ENCODE peak calls at places on chromosome 5, in four cellular contexts. N is kidney epithelial cell, E is cardiac fibroblast, L is AG04450. I is an unnamed sample.

GRCh38 chr5:150122158-150122510 is 33.5 kb downstream of the PDGFRB start:
- DNase-seq in N (no peak), L (no peak), E (no peak), I (no peak)

GRCh38 chr5:116090192-116090790 is 5.5 kb downstream of the COMMD10 start:
- DNase-seq in L (no peak), E (no peak), N (no peak), I (no peak)

GRCh38 chr5:5475967-5476366 is 53.5 kb downstream of the ICE1 start:
- DNase-seq in L (no peak), E (no peak), N (no peak), I (no peak)

GRCh38 chr5:65808818-65809217 is 86.8 kb downstream of the NLN start:
- DNase-seq in L (no peak), N (no peak), E (peak), I (no peak)

GRCh38 chr5:118592678-118593328 is 395.5 kb downstream of the DTWD2 start:
- DNase-seq in N (no peak), E (no peak), L (no peak), I (no peak)

GRCh38 chr5:149633671-149634350 is 52.5 kb downstream of the ARHGEF37 start:
- DNase-seq in L (peak), N (no peak), E (peak), I (no peak)

GRCh38 chr5:158594595-158595242 is 505.0 kb downstream of the EBF1 start:
- DNase-seq in N (no peak), E (no peak), L (no peak), I (no peak)

GRCh38 chr5:67375606-67376005 is 179.0 kb upstream of the CD180 start:
- DNase-seq in E (no peak), N (no peak), L (no peak), I (no peak)

GRCh38 chr5:143029293-143029692 is 259.1 kb downstream of the ARHGAP26 start:
- DNase-seq in L (no peak), N (no peak), E (no peak), I (no peak)

GRCh38 chr5:124287813-124288212 is 458.6 kb downstream of the ZNF608 start:
- DNase-seq in N (no peak), L (no peak), E (no peak), I (no peak)

GRCh38 chr5:39948867-39949468 is 524.2 kb upstream of the DAB2 start:
- DNase-seq in L (peak), E (peak), N (peak), I (no peak)

GRCh38 chr5:32522429-32523143 is 62.8 kb upstream of the SUB1 start:
- DNase-seq in E (peak), N (no peak), L (no peak), I (no peak)

DNA sequence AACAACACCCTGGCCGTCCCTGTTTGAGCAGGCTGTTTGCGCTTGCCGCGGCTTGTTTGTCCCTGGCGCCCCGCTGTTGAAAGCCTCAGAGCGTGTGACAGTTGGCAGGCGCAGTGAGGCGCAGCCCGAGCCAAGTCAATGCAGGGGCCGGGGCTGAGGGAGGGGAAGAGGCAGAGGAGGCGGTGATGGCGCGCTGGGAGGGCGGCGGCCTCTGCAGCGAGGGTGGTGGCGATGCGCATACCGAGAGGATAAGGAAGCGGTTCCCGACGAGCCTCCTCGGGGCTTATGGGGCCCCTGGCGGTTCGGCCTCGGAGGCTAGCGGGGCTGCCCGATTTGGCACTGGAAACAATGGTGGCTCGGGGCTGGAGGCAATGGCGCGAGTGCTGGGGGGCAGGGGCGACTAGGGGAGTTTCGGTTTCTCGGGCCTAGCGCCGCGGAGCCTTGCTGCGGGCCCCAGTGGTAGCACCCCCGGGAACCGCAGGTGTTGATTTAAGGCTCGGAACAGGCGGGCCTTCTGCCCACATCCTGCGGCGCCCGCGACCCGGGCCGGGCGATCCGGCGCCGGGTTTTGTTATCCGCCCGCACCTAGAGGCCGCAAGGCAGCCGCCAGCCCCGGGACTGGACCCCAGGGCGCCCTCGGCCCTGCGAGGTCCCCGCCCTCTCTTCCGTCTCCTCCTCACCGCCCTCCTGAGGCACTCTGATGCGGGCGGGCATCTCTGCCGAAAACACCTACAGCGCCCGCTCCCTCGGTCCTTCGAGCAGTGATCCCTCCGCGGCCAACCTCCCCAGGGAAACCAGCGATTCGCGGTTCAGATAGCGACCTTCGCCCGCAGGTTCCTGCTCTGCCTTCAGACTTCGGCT is 955 bp upstream of the LNPEP start:
- DNase-seq in N (peak), E (peak), L (peak), I (no peak)
- TF ChIP-seq CTCF in N (no peak), E (no peak), L (peak), I (no peak)

GRCh38 chr5:135307143-135307903 is 91.7 kb downstream of the MACROH2A1 start:
- DNase-seq in E (no peak), N (no peak), L (no peak), I (no peak)
- TF ChIP-seq CTCF in E (no peak), N (no peak), L (no peak), I (no peak)

GRCh38 chr5:79235578-79236363 is at the start of gene JMY:
- DNase-seq in N (no peak), E (peak), L (peak), I (peak)
- TF ChIP-seq CTCF in N (no peak), E (no peak), L (peak), I (no peak)

DNA sequence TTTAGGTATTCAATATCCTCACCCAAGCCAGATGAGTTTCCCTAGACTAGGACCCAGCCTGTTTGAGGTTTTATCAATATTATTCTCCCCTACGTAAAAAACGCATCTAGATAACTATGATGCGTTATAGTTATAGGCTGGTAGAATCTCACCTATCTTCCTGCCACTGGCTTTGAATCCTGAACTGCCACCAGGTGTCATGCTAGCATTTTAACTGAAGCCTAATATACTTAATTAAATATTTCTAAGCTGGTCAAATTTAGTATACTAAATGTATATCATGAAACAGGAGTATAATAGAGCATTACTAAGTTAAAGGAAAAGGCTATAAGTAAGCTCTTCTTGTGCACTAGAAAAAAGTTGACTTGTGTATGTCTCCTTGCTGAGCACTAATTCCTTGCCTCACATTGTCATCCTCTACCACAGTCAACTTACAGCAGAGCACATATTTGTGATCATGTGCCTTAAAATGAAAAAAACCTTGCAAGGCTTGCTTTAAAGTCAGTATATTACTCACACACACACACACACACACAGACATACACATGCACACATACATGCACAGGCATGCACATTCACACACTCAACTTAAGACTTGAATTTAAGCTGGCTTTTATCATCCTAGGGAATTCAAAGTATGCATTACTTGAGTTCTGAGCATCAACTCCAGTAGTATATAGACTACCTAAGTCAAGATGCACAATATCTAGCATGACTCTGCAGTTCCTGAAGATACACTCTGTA is 303.4 kb downstream of the ADGRV1 start:
- DNase-seq in L (no peak), N (no peak), E (peak), I (no peak)
- TF ChIP-seq CTCF in L (no peak), N (no peak), E (no peak), I (peak)

DNA sequence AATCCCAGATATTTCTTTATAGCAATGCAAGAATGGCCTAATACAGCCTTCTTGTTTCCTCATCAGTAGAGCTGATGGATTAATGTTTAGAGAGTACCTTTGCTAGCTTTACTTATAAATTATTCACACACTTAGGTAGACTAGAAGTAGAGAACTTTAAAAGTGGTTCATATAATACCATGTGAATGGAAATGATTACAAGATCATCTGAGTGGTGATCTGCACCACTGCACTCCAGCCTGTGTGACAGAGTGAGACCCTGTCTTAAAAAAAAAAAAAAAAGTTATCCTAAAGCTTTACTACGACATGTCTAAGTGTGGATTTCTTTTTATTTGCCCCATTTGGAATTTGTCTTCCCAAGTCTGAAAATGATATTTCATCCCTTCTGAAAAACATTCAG is 23.2 kb upstream of the LRRTM2 start:
- DNase-seq in E (no peak), N (no peak), L (no peak), I (no peak)
- TF ChIP-seq CTCF in E (no peak), N (no peak), L (no peak), I (no peak)

GRCh38 chr5:176534640-176535039 is 2.6 kb downstream of the RNF44 start:
- DNase-seq in L (no peak), N (no peak), E (no peak), I (no peak)

GRCh38 chr5:176533390-176533789 is 3.8 kb downstream of the RNF44 start:
- DNase-seq in E (no peak), N (no peak), L (no peak), I (no peak)

GRCh38 chr5:176532795-176533194 is 4.4 kb downstream of the RNF44 start:
- DNase-seq in E (no peak), N (no peak), L (no peak), I (no peak)

GRCh38 chr5:176535101-176535654 is 2.0 kb downstream of the RNF44 start:
- DNase-seq in E (no peak), L (no peak), N (no peak), I (no peak)

GRCh38 chr5:176533894-176534611 is 3.1 kb downstream of the RNF44 start:
- DNase-seq in E (peak), N (no peak), L (no peak), I (no peak)
- TF ChIP-seq CTCF in E (peak), N (no peak), L (peak), I (no peak)

GRCh38 chr5:44779167-44779566 is 29.6 kb upstream of the MRPS30 start:
- DNase-seq in E (no peak), L (no peak), N (no peak), I (no peak)

GRCh38 chr5:44770936-44771717 is 37.6 kb upstream of the MRPS30 start:
- DNase-seq in N (no peak), L (no peak), E (peak), I (no peak)

GRCh38 chr5:44774279-44774880 is 34.4 kb upstream of the MRPS30 start:
- DNase-seq in E (peak), N (no peak), L (peak), I (no peak)
- TF ChIP-seq CTCF in E (peak), N (peak), L (peak), I (peak)

GRCh38 chr5:1134478-1134877 is 22.6 kb upstream of the SLC12A7 start:
- DNase-seq in E (no peak), L (no peak), N (no peak), I (no peak)
- TF ChIP-seq CTCF in E (no peak), L (no peak), N (no peak), I (no peak)

GRCh38 chr5:42636425-42636824 is 120.2 kb upstream of the CCDC152 start:
- DNase-seq in E (peak), N (no peak), L (no peak), I (no peak)
- TF ChIP-seq CTCF in E (peak), N (peak), L (peak), I (no peak)

DNA sequence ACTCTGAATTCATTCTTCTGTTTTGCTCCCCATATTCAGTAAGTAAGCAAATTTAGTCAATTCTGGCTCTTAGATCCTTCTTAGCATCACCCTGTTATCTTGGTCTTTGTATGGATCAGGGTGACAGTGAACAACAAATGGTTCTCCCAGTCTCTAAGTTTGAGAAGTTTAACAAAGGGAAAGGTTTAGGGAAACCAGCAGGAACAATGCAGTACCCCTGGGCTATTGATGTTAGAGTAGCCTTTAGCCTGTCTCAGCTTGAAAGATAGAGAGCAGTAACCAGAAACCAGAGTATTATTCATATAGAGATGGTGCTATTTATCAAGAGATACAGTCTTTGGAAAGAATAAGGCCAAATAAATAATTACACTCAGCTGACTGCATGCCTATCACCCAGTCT is 241.8 kb downstream of the CDH12 start:
- DNase-seq in L (no peak), E (no peak), N (no peak), I (no peak)
- TF ChIP-seq CTCF in L (no peak), E (no peak), N (no peak), I (no peak)